ENCODE peak calls at places on chromosomes 1 and 21, in ten cellular contexts. One of them, this sample, is unnamed.

GRCh38 chr1:97204468-97204867 is 482.9 kb downstream of the PTBP2 start:
- DNase-seq in GM06990: no peak
- DNase-seq in mucosa of descending colon: no peak
- DNase-seq in heart left ventricle: no peak
- DNase-seq in prostate gland: no peak
- DNase-seq in tibial artery: no peak
- DNase-seq in body of pancreas: no peak
- DNase-seq in astrocyte of the spinal cord: peak; percentile 10
- DNase-seq in dorsolateral prefrontal cortex: no peak
- DNase-seq in uterus: no peak
- DNase-seq in this sample: peak; percentile 47

GRCh38 chr1:52967666-52968065 is 40.6 kb downstream of the SCP2 start:
- DNase-seq in GM06990: no peak
- DNase-seq in mucosa of descending colon: no peak
- DNase-seq in heart left ventricle: no peak
- DNase-seq in prostate gland: peak; percentile 60
- DNase-seq in tibial artery: no peak
- DNase-seq in body of pancreas: no peak
- DNase-seq in astrocyte of the spinal cord: no peak
- DNase-seq in dorsolateral prefrontal cortex: no peak
- DNase-seq in uterus: no peak
- DNase-seq in this sample: no peak

GRCh38 chr21:33036430-33037162 is 10.9 kb downstream of the OLIG2 start:
- DNase-seq in GM06990: no peak
- DNase-seq in mucosa of descending colon: no peak
- DNase-seq in heart left ventricle: no peak
- DNase-seq in prostate gland: no peak
- DNase-seq in tibial artery: no peak
- DNase-seq in body of pancreas: no peak
- DNase-seq in astrocyte of the spinal cord: peak; percentile 60
- DNase-seq in dorsolateral prefrontal cortex: no peak
- DNase-seq in uterus: no peak
- DNase-seq in this sample: peak; percentile 67

GRCh38 chr1:79745928-79746327 is 739.4 kb upstream of the ADGRL4 start:
- DNase-seq in GM06990: no peak
- DNase-seq in mucosa of descending colon: no peak
- DNase-seq in heart left ventricle: no peak
- DNase-seq in prostate gland: no peak
- DNase-seq in tibial artery: no peak
- DNase-seq in body of pancreas: no peak
- DNase-seq in astrocyte of the spinal cord: peak; percentile 32
- DNase-seq in dorsolateral prefrontal cortex: no peak
- DNase-seq in uterus: no peak
- DNase-seq in this sample: no peak

GRCh38 chr1:109094377-109094803 is 3.8 kb downstream of the TMEM167B start:
- DNase-seq in GM06990: no peak
- DNase-seq in mucosa of descending colon: no peak
- DNase-seq in heart left ventricle: no peak
- DNase-seq in prostate gland: no peak
- DNase-seq in tibial artery: no peak
- DNase-seq in body of pancreas: no peak
- DNase-seq in astrocyte of the spinal cord: peak; percentile 40
- DNase-seq in dorsolateral prefrontal cortex: no peak
- DNase-seq in uterus: no peak
- DNase-seq in this sample: no peak

GRCh38 chr1:7885513-7886298 is 32.8 kb upstream of the UTS2 start:
- DNase-seq in GM06990: peak; percentile 37
- DNase-seq in mucosa of descending colon: peak; percentile 98
- DNase-seq in heart left ventricle: no peak
- DNase-seq in prostate gland: no peak
- DNase-seq in tibial artery: no peak
- DNase-seq in body of pancreas: peak; percentile 93
- DNase-seq in astrocyte of the spinal cord: no peak
- DNase-seq in dorsolateral prefrontal cortex: no peak
- DNase-seq in uterus: no peak
- DNase-seq in this sample: no peak

GRCh38 chr1:213200630-213201029 is 149.6 kb downstream of the RPS6KC1 start:
- DNase-seq in GM06990: no peak
- DNase-seq in mucosa of descending colon: no peak
- DNase-seq in heart left ventricle: no peak
- DNase-seq in prostate gland: no peak
- DNase-seq in tibial artery: no peak
- DNase-seq in body of pancreas: no peak
- DNase-seq in astrocyte of the spinal cord: no peak
- DNase-seq in dorsolateral prefrontal cortex: no peak
- DNase-seq in uterus: no peak
- DNase-seq in this sample: no peak

GRCh38 chr1:211339631-211340041 is 13.0 kb downstream of the TRAF5 start:
- DNase-seq in GM06990: no peak
- DNase-seq in mucosa of descending colon: peak; percentile 71
- DNase-seq in heart left ventricle: no peak
- DNase-seq in prostate gland: no peak
- DNase-seq in tibial artery: no peak
- DNase-seq in body of pancreas: no peak
- DNase-seq in astrocyte of the spinal cord: no peak
- DNase-seq in dorsolateral prefrontal cortex: no peak
- DNase-seq in uterus: no peak
- DNase-seq in this sample: no peak

GRCh38 chr1:159829822-159830455 is 3.3 kb downstream of the SLAMF8 start:
- DNase-seq in GM06990: no peak
- DNase-seq in mucosa of descending colon: no peak
- DNase-seq in heart left ventricle: no peak
- DNase-seq in prostate gland: no peak
- DNase-seq in tibial artery: no peak
- DNase-seq in body of pancreas: no peak
- DNase-seq in astrocyte of the spinal cord: peak; percentile 68
- DNase-seq in dorsolateral prefrontal cortex: no peak
- DNase-seq in uterus: no peak
- DNase-seq in this sample: peak; percentile 42

GRCh38 chr1:213723187-213723586 is 264.6 kb upstream of the PROX1 start:
- DNase-seq in GM06990: no peak
- DNase-seq in mucosa of descending colon: no peak
- DNase-seq in heart left ventricle: no peak
- DNase-seq in prostate gland: no peak
- DNase-seq in tibial artery: no peak
- DNase-seq in body of pancreas: no peak
- DNase-seq in astrocyte of the spinal cord: no peak
- DNase-seq in dorsolateral prefrontal cortex: no peak
- DNase-seq in uterus: no peak
- DNase-seq in this sample: no peak

GRCh38 chr1:205170532-205171269 is 40.8 kb downstream of the DSTYK start:
- DNase-seq in GM06990: no peak
- DNase-seq in mucosa of descending colon: no peak
- DNase-seq in heart left ventricle: no peak
- DNase-seq in prostate gland: no peak
- DNase-seq in tibial artery: no peak
- DNase-seq in body of pancreas: no peak
- DNase-seq in astrocyte of the spinal cord: no peak
- DNase-seq in dorsolateral prefrontal cortex: no peak
- DNase-seq in uterus: no peak
- DNase-seq in this sample: no peak

GRCh38 chr1:66371233-66372005 is 162.5 kb upstream of the SGIP1 start:
- DNase-seq in GM06990: no peak
- DNase-seq in mucosa of descending colon: no peak
- DNase-seq in heart left ventricle: no peak
- DNase-seq in prostate gland: no peak
- DNase-seq in tibial artery: no peak
- DNase-seq in body of pancreas: no peak
- DNase-seq in astrocyte of the spinal cord: peak; percentile 60
- DNase-seq in dorsolateral prefrontal cortex: no peak
- DNase-seq in uterus: no peak
- DNase-seq in this sample: peak; percentile 79

GRCh38 chr1:177705839-177706238 is 264.0 kb downstream of the SEC16B start:
- DNase-seq in GM06990: no peak
- DNase-seq in mucosa of descending colon: no peak
- DNase-seq in heart left ventricle: no peak
- DNase-seq in prostate gland: no peak
- DNase-seq in tibial artery: no peak
- DNase-seq in body of pancreas: no peak
- DNase-seq in astrocyte of the spinal cord: no peak
- DNase-seq in dorsolateral prefrontal cortex: no peak
- DNase-seq in uterus: no peak
- DNase-seq in this sample: no peak

GRCh38 chr1:18542351-18542750 is 61.6 kb downstream of the KLHDC7A start:
- DNase-seq in GM06990: no peak
- DNase-seq in mucosa of descending colon: no peak
- DNase-seq in heart left ventricle: peak; percentile 3
- DNase-seq in prostate gland: no peak
- DNase-seq in tibial artery: peak; percentile 45
- DNase-seq in body of pancreas: no peak
- DNase-seq in astrocyte of the spinal cord: no peak
- DNase-seq in dorsolateral prefrontal cortex: peak; percentile 17
- DNase-seq in uterus: no peak
- DNase-seq in this sample: no peak

GRCh38 chr1:21647431-21648373 is 21.5 kb downstream of the RAP1GAP start:
- DNase-seq in GM06990: no peak
- DNase-seq in mucosa of descending colon: peak; percentile 74
- DNase-seq in heart left ventricle: peak; percentile 36
- DNase-seq in prostate gland: no peak
- DNase-seq in tibial artery: no peak
- DNase-seq in body of pancreas: peak; percentile 71
- DNase-seq in astrocyte of the spinal cord: peak; percentile 41
- DNase-seq in dorsolateral prefrontal cortex: no peak
- DNase-seq in uterus: no peak
- DNase-seq in this sample: peak; percentile 71

GRCh38 chr1:28178690-28179485 is 2.4 kb upstream of the PTAFR start:
- DNase-seq in GM06990: no peak
- DNase-seq in mucosa of descending colon: no peak
- DNase-seq in heart left ventricle: no peak
- DNase-seq in prostate gland: no peak
- DNase-seq in tibial artery: no peak
- DNase-seq in body of pancreas: no peak
- DNase-seq in astrocyte of the spinal cord: no peak
- DNase-seq in dorsolateral prefrontal cortex: no peak
- DNase-seq in uterus: no peak
- DNase-seq in this sample: no peak

GRCh38 chr1:28180310-28181305 is 4.1 kb upstream of the PTAFR start:
- DNase-seq in GM06990: no peak
- DNase-seq in mucosa of descending colon: no peak
- DNase-seq in heart left ventricle: no peak
- DNase-seq in prostate gland: no peak
- DNase-seq in tibial artery: no peak
- DNase-seq in body of pancreas: no peak
- DNase-seq in astrocyte of the spinal cord: no peak
- DNase-seq in dorsolateral prefrontal cortex: no peak
- DNase-seq in uterus: no peak
- DNase-seq in this sample: no peak

GRCh38 chr1:28173151-28173979 is 3.1 kb downstream of the PTAFR start:
- DNase-seq in GM06990: peak; percentile 52
- DNase-seq in mucosa of descending colon: no peak
- DNase-seq in heart left ventricle: no peak
- DNase-seq in prostate gland: no peak
- DNase-seq in tibial artery: no peak
- DNase-seq in body of pancreas: no peak
- DNase-seq in astrocyte of the spinal cord: no peak
- DNase-seq in dorsolateral prefrontal cortex: no peak
- DNase-seq in uterus: no peak
- DNase-seq in this sample: peak; percentile 49

GRCh38 chr1:28173980-28174297 is 2.6 kb downstream of the PTAFR start:
- DNase-seq in GM06990: peak; percentile 53
- DNase-seq in mucosa of descending colon: no peak
- DNase-seq in heart left ventricle: no peak
- DNase-seq in prostate gland: no peak
- DNase-seq in tibial artery: no peak
- DNase-seq in body of pancreas: no peak
- DNase-seq in astrocyte of the spinal cord: no peak
- DNase-seq in dorsolateral prefrontal cortex: no peak
- DNase-seq in uterus: no peak
- DNase-seq in this sample: no peak

GRCh38 chr1:28176492-28177470 is at the start of gene PTAFR:
- DNase-seq in GM06990: peak; percentile 72
- DNase-seq in mucosa of descending colon: no peak
- DNase-seq in heart left ventricle: peak; percentile 37
- DNase-seq in prostate gland: no peak
- DNase-seq in tibial artery: no peak
- DNase-seq in body of pancreas: no peak
- DNase-seq in astrocyte of the spinal cord: no peak
- DNase-seq in dorsolateral prefrontal cortex: no peak
- DNase-seq in uterus: no peak
- DNase-seq in this sample: no peak
- H3K4me3 ChIP-seq in GM06990: peak within 1 kb of the TSS; percentile 60
- H3K4me3 ChIP-seq in mucosa of descending colon: no peak within 1 kb of the TSS
- H3K4me3 ChIP-seq in heart left ventricle: peak within 1 kb of the TSS; percentile 30
- H3K4me3 ChIP-seq in prostate gland: no peak within 1 kb of the TSS
- H3K4me3 ChIP-seq in tibial artery: peak within 1 kb of the TSS; percentile 14
- H3K4me3 ChIP-seq in body of pancreas: no peak within 1 kb of the TSS
- H3K4me3 ChIP-seq in astrocyte of the spinal cord: no peak within 1 kb of the TSS
- H3K4me3 ChIP-seq in dorsolateral prefrontal cortex: peak within 1 kb of the TSS; percentile 31
- H3K4me3 ChIP-seq in uterus: no peak within 1 kb of the TSS
- H3K4me3 ChIP-seq in this sample: no peak within 1 kb of the TSS

GRCh38 chr1:6162773-6163172 is 17.3 kb downstream of the CHD5 start:
- DNase-seq in GM06990: no peak
- DNase-seq in mucosa of descending colon: no peak
- DNase-seq in heart left ventricle: no peak
- DNase-seq in prostate gland: no peak
- DNase-seq in tibial artery: no peak
- DNase-seq in body of pancreas: no peak
- DNase-seq in astrocyte of the spinal cord: no peak
- DNase-seq in dorsolateral prefrontal cortex: no peak
- DNase-seq in uterus: no peak
- DNase-seq in this sample: no peak
- TF ChIP-seq CTCF in GM06990: no peak
- TF ChIP-seq CTCF in mucosa of descending colon: no peak
- TF ChIP-seq CTCF in heart left ventricle: no peak
- TF ChIP-seq CTCF in prostate gland: no peak
- TF ChIP-seq CTCF in tibial artery: no peak
- TF ChIP-seq CTCF in body of pancreas: no peak
- TF ChIP-seq CTCF in astrocyte of the spinal cord: no peak
- TF ChIP-seq CTCF in dorsolateral prefrontal cortex: no peak
- TF ChIP-seq CTCF in uterus: no peak
- TF ChIP-seq CTCF in this sample: no peak

GRCh38 chr1:245969274-245969673 is 537.8 kb downstream of the SMYD3 start:
- DNase-seq in GM06990: no peak
- DNase-seq in mucosa of descending colon: no peak
- DNase-seq in heart left ventricle: no peak
- DNase-seq in prostate gland: no peak
- DNase-seq in tibial artery: no peak
- DNase-seq in body of pancreas: no peak
- DNase-seq in astrocyte of the spinal cord: peak; percentile 95
- DNase-seq in dorsolateral prefrontal cortex: no peak
- DNase-seq in uterus: no peak
- DNase-seq in this sample: peak; percentile 66
- H3K4me3 ChIP-seq in GM06990: no peak overlapping the region
- H3K4me3 ChIP-seq in mucosa of descending colon: no peak overlapping the region
- H3K4me3 ChIP-seq in heart left ventricle: no peak overlapping the region
- H3K4me3 ChIP-seq in prostate gland: no peak overlapping the region
- H3K4me3 ChIP-seq in tibial artery: no peak overlapping the region
- H3K4me3 ChIP-seq in body of pancreas: no peak overlapping the region
- H3K4me3 ChIP-seq in astrocyte of the spinal cord: no peak overlapping the region
- H3K4me3 ChIP-seq in dorsolateral prefrontal cortex: no peak overlapping the region
- H3K4me3 ChIP-seq in uterus: no peak overlapping the region
- H3K4me3 ChIP-seq in this sample: no peak overlapping the region

DNA sequence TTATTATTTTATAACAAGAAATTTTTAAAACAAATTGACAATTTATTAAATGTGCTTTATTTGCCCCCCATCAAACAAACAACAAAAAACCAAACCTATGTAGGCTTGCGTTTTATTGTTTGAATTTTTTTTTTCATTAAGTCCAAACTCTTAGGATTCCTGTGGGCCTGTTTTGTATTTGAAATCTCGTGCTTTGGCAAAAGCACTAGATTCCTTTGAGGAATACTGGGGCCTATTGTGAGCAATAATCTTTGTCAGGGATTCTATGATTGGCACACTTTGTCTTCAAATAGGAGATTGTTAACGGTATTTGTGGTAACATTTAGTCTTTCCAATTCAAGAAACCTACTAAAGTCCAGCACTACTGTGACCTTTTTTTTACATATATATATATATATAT is 70.2 kb upstream of the GREM2 start:
- DNase-seq in GM06990: no peak
- DNase-seq in mucosa of descending colon: no peak
- DNase-seq in heart left ventricle: no peak
- DNase-seq in prostate gland: no peak
- DNase-seq in tibial artery: no peak
- DNase-seq in body of pancreas: no peak
- DNase-seq in astrocyte of the spinal cord: no peak
- DNase-seq in dorsolateral prefrontal cortex: no peak
- DNase-seq in uterus: no peak
- DNase-seq in this sample: no peak
- TF ChIP-seq CTCF in GM06990: no peak
- TF ChIP-seq CTCF in mucosa of descending colon: no peak
- TF ChIP-seq CTCF in heart left ventricle: no peak
- TF ChIP-seq CTCF in prostate gland: no peak
- TF ChIP-seq CTCF in tibial artery: no peak
- TF ChIP-seq CTCF in body of pancreas: no peak
- TF ChIP-seq CTCF in astrocyte of the spinal cord: no peak
- TF ChIP-seq CTCF in dorsolateral prefrontal cortex: no peak
- TF ChIP-seq CTCF in uterus: no peak
- TF ChIP-seq CTCF in this sample: no peak